ENCODE peak calls at places on chromosomes 2 and 18, in nine cellular contexts. U, H, Q, Z, A, D, B, W and X are unnamed samples.

GRCh38 chr18:49013961-49014604 is 63.3 kb upstream of the SMAD7 start:
- DNase-seq in D (no peak), B (no peak), U (peak; percentile 9), W (peak; percentile 2), Q (no peak), A (no peak), H (no peak), Z (no peak), X (no peak)

GRCh38 chr2:24304098-24304497 is 56.2 kb downstream of the ITSN2 start:
- DNase-seq in H (peak; percentile 82), W (peak; percentile 61), A (no peak), B (peak; percentile 81), D (no peak), U (peak; percentile 88), Q (no peak), Z (no peak), X (no peak)

GRCh38 chr2:38709515-38710194 is 41.5 kb downstream of the SRSF7 start:
- DNase-seq in B (no peak), W (no peak), H (no peak), A (no peak), Z (no peak), Q (no peak), D (no peak), U (no peak), X (no peak)

GRCh38 chr18:48055351-48055750 is 124.9 kb upstream of the SMAD2 start:
- DNase-seq in Z (no peak), B (no peak), W (no peak), Q (no peak), D (no peak), H (no peak), U (no peak), A (no peak), X (no peak)

GRCh38 chr2:233460726-233461431 is 105.7 kb downstream of the USP40 start:
- DNase-seq in A (no peak), H (no peak), U (no peak), Q (no peak), Z (no peak), W (no peak), B (no peak), D (no peak), X (no peak)

GRCh38 chr2:195863564-195863963 is 205.1 kb downstream of the DNAH7 start:
- DNase-seq in W (no peak), U (no peak), H (no peak), Q (no peak), D (no peak), A (peak; percentile 52), Z (no peak), B (no peak), X (no peak)

GRCh38 chr2:15577071-15577706 is 14.5 kb upstream of the DDX1 start:
- DNase-seq in Z (peak; percentile 95), Q (no peak), A (peak; percentile 87), U (peak; percentile 86), D (peak; percentile 36), W (peak; percentile 76), B (peak; percentile 95), H (peak; percentile 70), X (peak; percentile 92)

GRCh38 chr2:18883626-18884456 is 294.5 kb upstream of the NT5C1B start:
- DNase-seq in H (no peak), U (no peak), Q (no peak), W (no peak), D (no peak), Z (no peak), A (peak; percentile 3), B (peak; percentile 15), X (peak; percentile 16)

GRCh38 chr2:55010149-55010591 is 40.1 kb downstream of the RTN4 start:
- DNase-seq in Z (no peak), A (peak; percentile 79), D (no peak), H (no peak), U (peak; percentile 21), Q (peak; percentile 61), B (peak; percentile 49), W (peak; percentile 32), X (peak; percentile 18)

GRCh38 chr2:52895726-52896340 is 871.8 kb upstream of the CHAC2 start:
- DNase-seq in A (no peak), B (no peak), H (no peak), Z (no peak), U (no peak), Q (no peak), D (no peak), W (no peak), X (no peak)
- H3K9me3 ChIP-seq in A (peaks cover 14% of the 10 kb centered on the region), B (no peaks in the 10 kb centered on the region), H (peaks cover 4% of the 10 kb centered on the region), Z (no peaks in the 10 kb centered on the region), U (no peaks in the 10 kb centered on the region), Q (peaks cover 21% of the 10 kb centered on the region), D (peaks cover 11% of the 10 kb centered on the region), W (peaks cover 49% of the 10 kb centered on the region), X (peaks cover 11% of the 10 kb centered on the region)

GRCh38 chr2:9539530-9539929 is 16.1 kb downstream of the ADAM17 start:
- DNase-seq in W (no peak), A (no peak), U (no peak), Q (no peak), D (no peak), Z (no peak), H (no peak), B (no peak), X (no peak)
- H3K4me3 ChIP-seq in W (no peak overlapping the region), A (peak overlapping the region; percentile 12), U (no peak overlapping the region), Q (no peak overlapping the region), D (no peak overlapping the region), Z (no peak overlapping the region), H (no peak overlapping the region), B (no peak overlapping the region), X (no peak overlapping the region)

DNA sequence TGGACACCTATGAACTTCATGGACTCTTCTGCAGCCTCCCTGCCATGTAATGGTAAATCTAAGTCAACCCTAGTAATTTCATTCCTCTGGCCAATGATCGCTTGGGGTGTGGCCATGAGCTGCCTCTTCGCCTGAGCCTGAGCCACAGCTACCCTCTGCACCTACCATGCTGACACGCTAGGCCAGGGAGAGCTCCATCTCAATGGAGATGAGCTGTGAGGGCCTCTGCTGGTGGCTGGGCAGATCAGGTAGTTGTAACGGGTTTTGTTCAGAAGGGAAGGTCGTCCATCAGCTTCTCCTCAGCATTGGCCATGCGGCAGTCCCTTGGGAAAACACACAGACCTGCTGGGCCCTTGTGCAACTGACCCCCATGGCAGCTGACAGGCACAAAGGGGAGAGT is 24.4 kb downstream of the MPHOSPH10 start:
- DNase-seq in A (no peak), U (no peak), Z (no peak), W (no peak), Q (no peak), D (no peak), H (no peak), B (no peak), X (peak; percentile 67)
- TF ChIP-seq CTCF in A (peak; percentile 34), U (no peak), Z (no peak), W (no peak), Q (no peak), D (no peak), H (peak; percentile 9), B (no peak), X (peak; percentile 52)

GRCh38 chr18:8929381-8929780 is 173.1 kb upstream of the NDUFV2 start:
- DNase-seq in Q (no peak), A (no peak), D (no peak), Z (no peak), U (no peak), H (no peak), B (no peak), W (no peak), X (no peak)
- H3K9me3 ChIP-seq in Q (peaks cover 18% of the 10 kb centered on the region), A (peaks cover 14% of the 10 kb centered on the region), D (peaks cover 32% of the 10 kb centered on the region), Z (no peaks in the 10 kb centered on the region), U (peaks cover 6% of the 10 kb centered on the region), H (peaks cover 26% of the 10 kb centered on the region), B (no peaks in the 10 kb centered on the region), W (peaks cover 27% of the 10 kb centered on the region), X (peaks cover 28% of the 10 kb centered on the region)